ENCODE peak calls at places on chromosomes 3 and 15, in seven cellular contexts. P is lower leg skin, J is GM12865, A is osteoblast, S is Calu3, G is ovary, L is progenitor cell of endocrine pancreas. V is an unnamed sample.
A peak's percentile ranks its signal among the peaks of the same experiment; 100 is the strongest.

GRCh38 chr3:32500880-32501784 is 1.5 kb downstream of the CMTM6 start:
- DNase-seq in P (no peak), L (no peak), G (no peak), A (no peak), J (peak; percentile 10), S (no peak), V (no peak)

GRCh38 chr15:59539799-59540198 is 71.8 kb upstream of the GCNT3 start:
- DNase-seq in A (no peak), S (no peak), J (no peak), L (no peak), G (no peak), P (no peak), V (no peak)

GRCh38 chr3:150965436-150965835 is 7.1 kb downstream of the CLRN1 start:
- DNase-seq in J (no peak), P (no peak), G (no peak), L (no peak), A (no peak), S (no peak), V (no peak)

GRCh38 chr3:77620009-77620408 is 580.1 kb downstream of the ROBO2 start:
- DNase-seq in A (no peak), J (no peak), P (peak; percentile 66), S (no peak), L (no peak), G (no peak), V (no peak)

GRCh38 chr15:31276596-31277298 is 49.9 kb upstream of the KLF13 start:
- DNase-seq in P (no peak), S (no peak), G (no peak), L (no peak), A (peak; percentile 59), J (no peak), V (peak; percentile 51)

GRCh38 chr3:152977356-152977755 is 142.4 kb downstream of the P2RY1 start:
- DNase-seq in L (no peak), P (no peak), J (no peak), A (no peak), S (no peak), G (no peak), V (no peak)

GRCh38 chr3:188528390-188528789 is 374.4 kb downstream of the LPP start:
- DNase-seq in S (no peak), A (no peak), P (no peak), G (no peak), L (no peak), J (no peak), V (no peak)

GRCh38 chr3:72347819-72348319 is 500.4 kb downstream of the SHQ1 start:
- DNase-seq in L (peak; percentile 25), P (peak; percentile 89), S (peak; percentile 74), A (no peak), J (peak; percentile 84), G (no peak), V (peak; percentile 95)

GRCh38 chr3:100213891-100214573 is 46.8 kb upstream of the TBC1D23 start:
- DNase-seq in S (no peak), L (no peak), G (no peak), J (no peak), A (no peak), P (no peak), V (no peak)

GRCh38 chr15:23897576-23897975 is 210.5 kb upstream of the NDN start:
- DNase-seq in J (no peak), S (no peak), L (no peak), P (no peak), G (no peak), A (no peak), V (no peak)

GRCh38 chr3:197135212-197135611 is 105.6 kb upstream of the MELTF start:
- DNase-seq in G (no peak), A (no peak), L (no peak), P (peak; percentile 18), J (no peak), S (no peak), V (no peak)

GRCh38 chr3:56210201-56210774 is 258.0 kb downstream of the ERC2 start:
- DNase-seq in A (no peak), L (no peak), S (no peak), P (no peak), G (no peak), J (no peak), V (no peak)

GRCh38 chr15:40252141-40252437 is 13.2 kb downstream of the PAK6 start:
- DNase-seq in A (peak; percentile 38), J (no peak), S (no peak), P (no peak), G (no peak), L (no peak), V (no peak)

GRCh38 chr3:183817111-183817510 is 8.3 kb downstream of the MAP6D1 start:
- DNase-seq in G (no peak), S (no peak), A (no peak), L (no peak), J (no peak), P (no peak), V (no peak)

GRCh38 chr3:23100106-23100505 is 103.0 kb upstream of the UBE2E2 start:
- DNase-seq in P (no peak), A (no peak), S (no peak), J (no peak), G (no peak), L (no peak), V (no peak)

GRCh38 chr15:41561777-41562145 is 2.7 kb downstream of the TYRO3 start:
- DNase-seq in S (no peak), J (no peak), L (no peak), A (peak; percentile 97), G (peak; percentile 91), P (no peak), V (no peak)

GRCh38 chr15:26179906-26180305 is 316.8 kb upstream of the ATP10A start:
- DNase-seq in J (no peak), G (no peak), A (no peak), S (no peak), L (no peak), P (no peak), V (no peak)
- TF ChIP-seq CTCF in J (no peak), G (no peak), A (no peak), S (no peak), L (peak; percentile 53), P (no peak), V (peak; percentile 16)

DNA sequence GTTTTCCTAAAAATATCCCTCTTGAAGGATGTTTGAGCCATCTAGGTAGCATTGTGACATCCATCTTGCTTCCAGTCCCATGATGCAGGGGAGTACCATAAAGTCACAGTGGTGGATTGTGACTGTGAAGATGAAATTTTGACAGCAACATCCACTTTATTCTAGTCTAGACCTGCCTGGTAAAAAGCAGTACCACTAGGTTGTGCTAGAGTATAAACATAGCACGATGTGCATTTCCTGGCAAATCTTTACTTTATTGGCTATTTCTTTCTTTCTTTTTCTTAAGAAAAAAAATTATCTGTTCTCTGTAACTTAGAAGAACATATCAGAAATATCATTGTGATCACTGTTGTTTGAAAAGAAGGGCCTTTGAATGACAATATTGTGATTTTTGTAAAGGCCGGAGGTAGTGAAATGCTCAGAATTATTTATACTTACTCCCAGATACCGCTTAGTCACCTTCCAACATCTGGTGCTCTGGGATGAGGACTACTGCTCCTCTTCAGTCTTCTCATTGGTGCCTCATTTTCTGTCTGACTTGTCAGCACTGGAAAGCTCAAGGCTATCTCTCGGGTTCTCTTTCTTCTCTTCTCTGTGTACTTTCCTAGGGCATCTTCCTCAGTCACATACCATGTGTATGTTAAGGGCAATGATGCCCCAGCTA is 35.6 kb downstream of the AGBL1 start:
- DNase-seq in S (no peak), P (no peak), L (no peak), J (no peak), A (peak; percentile 39), G (no peak), V (no peak)
- TF ChIP-seq CTCF in S (no peak), P (no peak), L (peak; percentile 44), J (no peak), A (no peak), G (no peak), V (no peak)

GRCh38 chr15:43211336-43211735 is 9.5 kb downstream of the EPB42 start:
- DNase-seq in A (no peak), P (no peak), G (no peak), S (no peak), J (no peak), L (no peak), V (peak; percentile 67)

GRCh38 chr15:43210172-43210745 is 10.6 kb downstream of the EPB42 start:
- DNase-seq in A (no peak), L (no peak), J (no peak), G (no peak), S (no peak), P (no peak), V (peak; percentile 76)

GRCh38 chr15:43208052-43209002 is 12.5 kb downstream of the EPB42 start:
- DNase-seq in J (no peak), G (no peak), P (no peak), A (no peak), S (no peak), L (no peak), V (peak; percentile 77)

GRCh38 chr15:43210807-43211206 is 10.0 kb downstream of the EPB42 start:
- DNase-seq in A (no peak), L (no peak), P (no peak), S (no peak), J (no peak), G (no peak), V (no peak)

DNA sequence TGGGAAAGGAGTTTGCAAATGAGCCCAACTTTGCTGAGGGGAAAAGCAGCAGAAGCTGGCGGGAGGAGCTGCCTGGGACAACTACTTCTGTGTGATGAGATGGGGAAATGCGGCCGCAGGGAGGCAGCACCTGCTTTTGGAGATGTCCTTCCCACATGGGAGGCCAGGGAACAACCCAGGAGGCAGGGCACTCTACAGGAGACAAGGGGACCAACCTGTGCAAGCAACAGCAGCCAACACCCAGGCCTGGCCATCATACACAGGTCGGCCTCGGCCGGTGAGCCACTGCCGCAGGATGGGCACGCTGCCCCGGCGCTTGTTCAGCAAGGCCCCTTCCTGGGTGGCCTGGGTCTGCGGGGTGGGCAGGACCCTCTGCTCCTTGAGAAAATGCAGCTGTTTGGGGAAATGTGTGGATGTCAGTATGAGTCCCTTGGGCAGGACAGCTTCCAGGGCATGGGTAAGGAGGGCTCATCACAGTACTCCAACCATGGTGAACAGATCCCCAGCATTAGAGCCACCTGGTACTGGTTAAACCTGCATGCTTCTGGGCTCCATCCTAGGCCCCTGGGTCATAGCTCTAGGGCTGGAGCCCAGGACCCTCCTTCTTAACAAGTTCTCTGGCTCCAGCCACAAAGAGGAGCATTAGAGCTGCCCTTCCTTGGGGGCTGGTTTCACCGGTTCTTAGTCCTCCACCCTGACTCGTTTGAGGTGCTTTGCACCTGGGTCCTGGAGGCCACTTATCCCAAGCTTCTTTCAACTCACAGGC is 11.6 kb downstream of the EPB42 start:
- DNase-seq in P (no peak), J (no peak), S (no peak), L (no peak), A (no peak), G (no peak), V (peak; percentile 83)
- TF ChIP-seq CTCF in P (no peak), J (no peak), S (no peak), L (peak; percentile 44), A (peak; percentile 18), G (no peak), V (no peak)

DNA sequence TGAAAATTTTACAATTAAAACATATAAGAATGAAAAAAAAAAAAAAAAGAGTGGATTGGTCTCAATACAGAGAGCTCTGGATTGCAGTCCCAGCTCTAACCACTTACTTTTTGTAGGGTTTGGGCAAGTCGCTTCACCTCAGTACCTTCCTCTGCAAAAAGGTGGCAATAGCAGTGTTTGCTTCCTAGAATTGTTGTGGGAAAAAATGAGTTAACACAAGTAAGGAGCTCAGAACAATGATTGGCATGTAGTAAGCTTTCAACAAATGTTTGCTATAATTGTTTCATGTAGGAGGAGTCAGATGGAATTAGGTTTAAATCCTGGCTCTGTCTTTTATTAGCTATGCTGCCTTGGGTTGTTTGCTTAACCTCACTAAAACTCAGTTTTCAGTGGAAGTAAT is 425.2 kb upstream of the TBL1XR1 start:
- DNase-seq in G (no peak), L (no peak), J (no peak), A (no peak), P (no peak), S (no peak), V (no peak)
- TF ChIP-seq CTCF in G (no peak), L (no peak), J (no peak), A (no peak), P (no peak), S (no peak), V (peak; percentile 33)